ENCODE peak calls at places on chromosome 17, in nine cellular contexts. R is glutamatergic neuron, Y is AG10803, K is GM23338, G is mucosa of descending colon, T is breast epithelium, V is transverse colon, X is fibroblast of the aortic adventitia, A is heart left ventricle. I is an unnamed sample.

GRCh38 chr17:13736915-13737314 is 135.2 kb upstream of the HS3ST3A1 start:
- DNase-seq in G (no peak), R (no peak), K (no peak), Y (peak), T (no peak), X (peak), V (no peak), A (no peak), I (no peak)

GRCh38 chr17:19354748-19355147 is 7.8 kb downstream of the B9D1 start:
- DNase-seq in Y (no peak), R (no peak), A (no peak), K (no peak), G (no peak), T (no peak), V (no peak), X (no peak), I (no peak)

GRCh38 chr17:83198366-83199341 is 119.2 kb downstream of the METRNL start:
- DNase-seq in Y (no peak), T (peak), V (no peak), K (no peak), X (no peak), A (peak), R (peak), G (no peak), I (no peak)

GRCh38 chr17:80270836-80271235 is 10.2 kb downstream of the RNF213 start:
- DNase-seq in K (peak), T (no peak), A (no peak), G (peak), Y (no peak), X (peak), V (no peak), R (no peak), I (peak)

GRCh38 chr17:6429266-6429665 is 5.7 kb downstream of the AIPL1 start:
- DNase-seq in Y (no peak), A (no peak), G (no peak), V (no peak), K (no peak), X (no peak), R (peak), T (no peak), I (no peak)

GRCh38 chr17:29566473-29567361 is at the start of gene ABHD15:
- DNase-seq in R (peak), T (peak), G (peak), A (peak), K (peak), V (peak), Y (peak), X (peak), I (peak)

GRCh38 chr17:34781571-34782108 is 179.6 kb downstream of the CCT6B start:
- DNase-seq in A (no peak), G (no peak), X (no peak), Y (peak), T (no peak), V (no peak), R (no peak), K (no peak), I (no peak)

GRCh38 chr17:83083368-83084201 is 4.2 kb downstream of the METRNL start:
- DNase-seq in A (no peak), Y (peak), K (peak), V (no peak), T (no peak), X (peak), R (no peak), G (no peak), I (no peak)

GRCh38 chr17:73255671-73256181 is 6.0 kb downstream of the CPSF4L start:
- DNase-seq in K (peak), T (no peak), V (peak), R (peak), A (no peak), G (peak), X (peak), Y (peak), I (peak)

GRCh38 chr17:32345953-32346600 is 3.9 kb upstream of the ZNF207 start:
- DNase-seq in K (no peak), G (no peak), T (no peak), X (no peak), A (no peak), Y (no peak), R (no peak), V (no peak), I (no peak)

GRCh38 chr17:14070344-14071007 is 1.2 kb downstream of the COX10 start:
- DNase-seq in R (no peak), V (no peak), T (no peak), K (no peak), A (no peak), G (peak), X (no peak), Y (no peak), I (no peak)

DNA sequence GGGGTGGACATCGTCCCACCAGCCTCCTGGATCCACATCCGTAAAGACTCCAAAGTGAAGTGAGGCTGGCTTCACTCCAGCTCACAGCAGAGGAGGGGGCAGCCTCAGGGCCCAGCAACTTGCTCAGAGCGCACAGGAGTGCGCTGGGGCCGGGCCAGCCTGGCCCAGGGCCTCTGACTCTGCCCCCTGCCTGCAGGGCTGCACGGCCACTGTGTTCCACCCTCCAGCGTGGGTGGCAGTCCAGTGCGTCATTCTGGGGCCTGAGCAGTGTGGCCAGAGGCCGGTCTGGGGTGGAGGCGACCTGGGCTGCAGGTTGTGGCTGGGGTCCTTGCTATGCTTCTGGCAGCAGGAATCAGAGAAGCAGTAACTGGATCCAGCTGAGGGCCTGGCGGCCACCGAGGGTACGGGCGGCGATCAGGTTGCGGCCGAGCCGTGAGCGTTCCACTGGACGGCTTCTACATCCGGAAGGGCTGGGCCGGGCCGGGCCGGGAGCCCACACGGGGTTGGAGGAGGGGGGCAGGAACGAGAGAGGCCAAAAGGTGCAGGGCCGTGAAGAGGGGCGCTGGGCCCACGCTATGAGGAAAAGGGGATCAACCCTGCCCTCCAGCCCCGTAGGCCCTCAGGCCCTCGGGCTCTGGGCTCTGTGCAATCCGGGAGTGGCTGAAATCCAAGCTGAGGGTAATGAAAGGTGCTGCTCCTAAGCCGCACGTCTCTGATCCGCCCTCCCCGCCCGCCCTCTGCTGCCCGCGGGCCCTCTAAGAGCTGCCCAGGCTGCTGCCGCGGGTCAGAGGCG is at the start of gene FSCN2:
- DNase-seq in Y (no peak), V (no peak), T (no peak), A (no peak), K (no peak), G (no peak), X (no peak), R (peak), I (no peak)
- TF ChIP-seq CTCF in Y (peak), V (no peak), T (no peak), A (no peak), K (no peak), G (no peak), X (peak), R (no peak), I (no peak)

GRCh38 chr17:54418467-54418866 is 482.2 kb upstream of the TOM1L1 start:
- DNase-seq in Y (no peak), T (no peak), X (no peak), G (no peak), R (no peak), V (no peak), A (no peak), K (no peak), I (no peak)
- TF ChIP-seq CTCF in Y (no peak), T (no peak), X (no peak), G (no peak), R (no peak), V (no peak), A (no peak), K (no peak), I (no peak)

GRCh38 chr17:69540356-69540755 is 125.9 kb downstream of the MAP2K6 start:
- DNase-seq in V (no peak), K (no peak), A (no peak), G (no peak), R (no peak), X (peak), Y (peak), T (no peak), I (no peak)
- TF ChIP-seq CTCF in V (no peak), K (no peak), A (no peak), G (no peak), R (no peak), X (no peak), Y (no peak), T (no peak), I (no peak)

DNA sequence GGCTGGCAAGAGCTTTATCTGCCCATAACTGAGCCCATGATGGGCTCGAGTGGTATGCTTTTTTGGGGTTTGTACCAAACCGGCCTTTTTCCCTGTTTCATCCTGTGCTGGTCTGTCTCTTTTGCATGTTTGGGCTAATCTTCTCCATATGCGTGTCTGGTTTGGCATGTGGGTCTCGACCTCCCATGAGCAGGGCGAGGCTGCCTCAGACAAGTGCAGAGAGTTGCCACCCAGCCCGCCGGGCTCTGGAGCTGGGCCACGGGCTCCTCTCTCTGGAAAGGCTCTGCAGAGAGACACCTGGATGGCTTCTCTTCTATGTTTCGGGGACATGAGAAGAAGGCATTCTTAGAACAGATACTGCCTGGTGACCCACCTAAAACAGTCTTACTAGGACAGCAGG is 67.8 kb upstream of the TBX2 start:
- DNase-seq in T (no peak), K (no peak), V (no peak), Y (peak), R (no peak), X (no peak), A (no peak), G (no peak), I (no peak)
- TF ChIP-seq CTCF in T (no peak), K (no peak), V (no peak), Y (no peak), R (no peak), X (no peak), A (no peak), G (no peak), I (no peak)

GRCh38 chr17:4035081-4035680 is 70.9 kb upstream of the ATP2A3 start:
- DNase-seq in R (no peak), X (no peak), T (no peak), G (no peak), K (peak), Y (no peak), A (no peak), V (no peak), I (no peak)
- TF ChIP-seq CTCF in R (no peak), X (no peak), T (no peak), G (no peak), K (no peak), Y (no peak), A (no peak), V (no peak), I (peak)